ENCODE peak calls at places on chromosomes 6 and 20, in four cellular contexts. W is heart right ventricle, T is tibial artery, Q is A673. E is an unnamed sample.

GRCh38 chr20:38673731-38674177 is 50.5 kb upstream of the SLC32A1 start:
- DNase-seq in W (no peak), T (no peak), Q (peak; percentile 46), E (no peak)

GRCh38 chr20:4135385-4136077 is 120.2 kb upstream of the RNF24 start:
- DNase-seq in W (no peak), T (no peak), Q (peak; percentile 79), E (peak; percentile 83)

GRCh38 chr6:15374119-15374518 is 128.2 kb downstream of the JARID2 start:
- DNase-seq in W (no peak), T (no peak), Q (no peak), E (no peak)

GRCh38 chr6:41100871-41101287 is 28.1 kb downstream of the NFYA start:
- DNase-seq in W (no peak), T (no peak), Q (no peak), E (no peak)

GRCh38 chr20:1280421-1281102 is 14.5 kb downstream of the SNPH start:
- DNase-seq in W (no peak), T (no peak), Q (no peak), E (no peak)

GRCh38 chr6:25012657-25013056 is 76.9 kb upstream of the RIPOR2 start:
- DNase-seq in W (no peak), T (no peak), Q (no peak), E (no peak)

GRCh38 chr6:121959501-121959900 is 440.0 kb upstream of the HSF2 start:
- DNase-seq in W (no peak), T (no peak), Q (peak; percentile 24), E (no peak)

GRCh38 chr6:161922631-161923119 is 648.8 kb upstream of the AGPAT4 start:
- DNase-seq in W (peak; percentile 22), T (no peak), Q (peak; percentile 25), E (peak; percentile 79)

GRCh38 chr20:1469925-1470571 is 3.4 kb upstream of the NSFL1C start:
- DNase-seq in W (peak; percentile 68), T (peak; percentile 90), Q (peak; percentile 90), E (peak; percentile 92)

GRCh38 chr6:39843305-39844020 is 51.3 kb downstream of the DAAM2 start:
- DNase-seq in W (no peak), T (no peak), Q (no peak), E (no peak)

GRCh38 chr6:32972353-32973143 is 4.2 kb downstream of the BRD2 start:
- DNase-seq in W (no peak), T (no peak), Q (no peak), E (no peak)

GRCh38 chr6:44002591-44003344 is 124.5 kb downstream of the MRPL14 start:
- DNase-seq in W (peak; percentile 44), T (peak; percentile 65), Q (peak; percentile 88), E (peak; percentile 97)

GRCh38 chr6:134318396-134319281 is 727 bp upstream of the SGK1 start:
- DNase-seq in W (no peak), T (no peak), Q (no peak), E (no peak)

GRCh38 chr6:133632906-133633305 is 256.0 kb upstream of the TCF21 start:
- DNase-seq in W (no peak), T (no peak), Q (no peak), E (no peak)

GRCh38 chr6:166266336-166266735 is 41.9 kb downstream of the PRR18 start:
- DNase-seq in W (no peak), T (no peak), Q (no peak), E (no peak)

GRCh38 chr6:56416247-56416646 is 168.9 kb upstream of the COL21A1 start:
- DNase-seq in W (no peak), T (no peak), Q (no peak), E (no peak)

GRCh38 chr6:153957409-153957808 is 81.6 kb upstream of the OPRM1 start:
- DNase-seq in W (no peak), T (no peak), Q (no peak), E (no peak)

GRCh38 chr20:14069796-14070195 is 74.5 kb downstream of the MACROD2 start:
- DNase-seq in W (no peak), T (no peak), Q (no peak), E (no peak)

GRCh38 chr20:2387580-2387979 is 6.9 kb downstream of the TGM6 start:
- DNase-seq in W (no peak), T (no peak), Q (no peak), E (no peak)

GRCh38 chr20:38165089-38165965 is at the start of gene TGM2:
- DNase-seq in W (peak; percentile 83), T (peak; percentile 94), Q (peak; percentile 62), E (peak; percentile 98)

GRCh38 chr6:30002871-30003270 is 58.2 kb upstream of the POLR1H start:
- DNase-seq in W (no peak), T (no peak), Q (no peak), E (no peak)

GRCh38 chr6:167952512-167952859 is 45.0 kb upstream of the KIF25 start:
- DNase-seq in W (no peak), T (no peak), Q (no peak), E (no peak)

GRCh38 chr6:117025310-117025709 is 148.3 kb downstream of the RFX6 start:
- DNase-seq in W (no peak), T (no peak), Q (no peak), E (no peak)

GRCh38 chr20:47150403-47151152 is 205.9 kb downstream of the ZMYND8 start:
- DNase-seq in W (peak; percentile 50), T (peak; percentile 81), Q (peak; percentile 85), E (peak; percentile 86)

GRCh38 chr20:58231678-58232077 is 3.2 kb upstream of the ANKRD60 start:
- DNase-seq in W (no peak), T (no peak), Q (peak; percentile 60), E (no peak)

GRCh38 chr20:31678389-31679356 is 41.0 kb downstream of the COX4I2 start:
- DNase-seq in W (no peak), T (no peak), Q (no peak), E (no peak)

GRCh38 chr20:25046181-25046641 is 11.7 kb downstream of the ACSS1 start:
- DNase-seq in W (peak; percentile 73), T (peak; percentile 68), Q (no peak), E (no peak)

GRCh38 chr6:136174510-136174909 is 75.6 kb downstream of the MTFR2 start:
- DNase-seq in W (no peak), T (no peak), Q (no peak), E (no peak)

GRCh38 chr6:51934098-51934497 is 153.3 kb downstream of the PKHD1 start:
- DNase-seq in W (no peak), T (no peak), Q (peak; percentile 43), E (peak; percentile 2)

GRCh38 chr6:110628330-110628729 is 151.9 kb upstream of the SLC22A16 start:
- DNase-seq in W (no peak), T (no peak), Q (no peak), E (no peak)

GRCh38 chr20:52130406-52130805 is 61.2 kb downstream of the ZFP64 start:
- DNase-seq in W (no peak), T (no peak), Q (no peak), E (no peak)

GRCh38 chr6:11389977-11390376 is 147.6 kb upstream of the TMEM170B start:
- DNase-seq in W (peak; percentile 54), T (no peak), Q (no peak), E (no peak)
- TF ChIP-seq CTCF in W (no peak), T (no peak), Q (no peak), E (no peak)

GRCh38 chr20:62026564-62026856 is 39.2 kb downstream of the TAF4 start:
- DNase-seq in W (no peak), T (no peak), Q (no peak), E (no peak)

GRCh38 chr20:62027116-62027515 is 38.6 kb downstream of the TAF4 start:
- DNase-seq in W (no peak), T (no peak), Q (no peak), E (no peak)

GRCh38 chr20:62027698-62028321 is 37.9 kb downstream of the TAF4 start:
- DNase-seq in W (no peak), T (no peak), Q (no peak), E (no peak)

GRCh38 chr20:62025394-62025793 is 40.3 kb downstream of the TAF4 start:
- DNase-seq in W (no peak), T (no peak), Q (no peak), E (no peak)

DNA sequence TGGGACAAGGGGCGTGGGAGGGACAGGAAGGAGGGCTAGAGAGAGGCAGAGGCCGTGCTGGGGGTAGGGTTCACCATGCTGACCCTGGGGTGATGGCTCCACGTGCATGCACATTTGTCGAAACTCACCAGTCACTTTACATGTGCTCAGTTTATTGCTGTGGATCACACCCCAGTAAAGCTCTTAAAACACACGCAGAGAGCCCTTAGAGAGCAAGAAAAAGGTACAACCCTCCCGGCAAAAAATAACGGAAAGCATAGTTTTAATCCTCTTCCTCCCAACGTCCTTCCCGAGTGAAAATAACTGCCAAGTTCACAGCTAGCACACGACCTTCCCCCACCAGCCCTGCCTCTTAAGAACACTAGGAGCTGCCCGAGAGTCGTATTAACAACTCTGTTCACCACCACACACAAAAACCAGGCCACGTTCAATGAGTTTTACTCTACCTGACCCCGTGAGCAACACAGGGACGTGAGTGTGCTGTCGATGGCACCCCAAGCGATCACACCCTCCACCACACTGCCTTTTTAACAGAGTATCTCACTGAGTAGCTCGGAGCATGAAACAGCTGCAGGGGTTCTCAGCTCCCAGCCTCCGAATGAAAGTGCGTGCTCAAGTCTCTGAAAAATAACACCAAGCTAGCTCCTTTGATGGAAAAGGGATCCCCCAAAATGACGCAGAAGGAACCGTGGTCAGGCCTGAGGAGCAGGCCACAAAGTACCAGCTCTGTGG is 39.7 kb downstream of the TAF4 start:
- DNase-seq in W (peak; percentile 63), T (no peak), Q (peak; percentile 19), E (no peak)
- TF ChIP-seq CTCF in W (peak; percentile 56), T (peak; percentile 44), Q (peak; percentile 39), E (no peak)

GRCh38 chr6:129567374-129567773 is 142.6 kb downstream of the ARHGAP18 start:
- DNase-seq in W (no peak), T (no peak), Q (peak; percentile 53), E (peak; percentile 35)
- TF ChIP-seq CTCF in W (no peak), T (peak; percentile 15), Q (peak; percentile 72), E (peak; percentile 34)

DNA sequence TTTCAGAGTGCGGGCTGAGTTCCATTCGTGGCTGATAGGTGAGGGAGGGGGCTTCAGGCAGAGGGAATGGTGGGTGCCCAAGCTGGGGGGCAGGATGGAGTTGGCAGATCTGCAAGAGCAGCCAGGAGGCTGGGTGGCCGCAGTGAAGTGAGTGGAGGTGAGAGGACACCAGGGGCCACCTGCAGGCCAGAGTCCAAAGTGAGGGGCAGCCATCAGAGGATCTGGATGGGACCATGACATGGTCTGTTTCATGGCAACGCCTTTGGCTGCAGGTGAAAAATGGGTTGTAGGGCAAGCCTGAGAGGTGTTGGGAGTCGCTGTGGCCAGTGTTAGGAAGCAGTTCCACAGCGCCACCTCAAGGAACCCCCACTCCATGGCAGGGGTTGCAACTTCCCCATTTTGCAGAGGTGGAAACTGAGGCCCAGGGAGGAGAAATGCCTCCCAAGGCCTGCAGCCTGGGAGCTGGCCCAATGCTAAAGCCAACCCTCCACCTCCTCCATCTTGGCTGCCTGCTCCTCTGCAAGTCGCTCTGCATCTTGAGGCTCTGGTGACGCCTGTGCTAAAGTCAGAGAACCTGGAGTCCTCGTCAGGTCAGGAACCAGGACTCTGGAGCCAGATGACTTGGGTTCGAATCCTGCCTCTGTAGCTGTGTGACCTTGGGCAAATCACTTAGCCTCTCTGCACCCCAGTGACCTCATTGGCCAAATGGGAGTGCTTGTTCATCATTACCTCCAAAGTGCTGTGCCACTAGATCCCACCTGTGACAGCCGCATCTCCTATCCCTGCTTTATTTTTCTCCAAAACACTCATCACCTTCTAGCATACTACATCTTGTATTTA is 153.8 kb downstream of the CEBPB start:
- DNase-seq in W (no peak), T (no peak), Q (no peak), E (no peak)
- TF ChIP-seq CTCF in W (no peak), T (no peak), Q (peak; percentile 29), E (peak; percentile 43)

GRCh38 chr6:7624781-7625710 is 35.0 kb downstream of the SNRNP48 start:
- DNase-seq in W (no peak), T (no peak), Q (peak; percentile 67), E (no peak)
- TF ChIP-seq CTCF in W (no peak), T (no peak), Q (no peak), E (no peak)

E was measured in Calu3.